ENCODE peak calls at places on chromosomes 7 and 10, in ten cellular contexts. N is stimulated activated CD4-positive, alpha-beta T cell treated with anti-CD3 and anti-CD28 coated beads, Interleukin-4, amount 100 ng/mL, for 24 hours; T is NCI-H774; M is endothelial cell of umbilical vein; W is cardiac fibroblast; L is H54; X is naive thymus-derived CD8-positive, alpha-beta T cell; J is HFFc6; F is neural crest cell; Y is activated T-cell treated with anti-CD3 and anti-CD28 coated beads for 48 hours. I is an unnamed sample.

GRCh38 chr7:111388912-111389311 is 173.4 kb downstream of the IMMP2L start:
- DNase-seq in N (no peak), T (no peak), M (no peak), W (no peak), L (no peak), X (no peak), J (no peak), F (no peak), Y (no peak), I (no peak)

GRCh38 chr7:101390901-101391301 is 28.2 kb downstream of the COL26A1 start:
- DNase-seq in N (peak), T (no peak), M (no peak), W (peak), L (no peak), X (peak), J (no peak), F (peak), Y (peak), I (no peak)

GRCh38 chr10:125016611-125017202 is 74.8 kb downstream of the ZRANB1 start:
- DNase-seq in N (no peak), T (no peak), M (no peak), W (peak), L (no peak), X (no peak), J (no peak), F (no peak), Y (no peak), I (no peak)

GRCh38 chr7:88377421-88377820 is 70.7 kb upstream of the STEAP4 start:
- DNase-seq in N (no peak), T (peak), M (no peak), W (no peak), L (no peak), X (no peak), J (no peak), F (no peak), Y (no peak), I (no peak)

GRCh38 chr10:13491747-13492360 is 37.0 kb downstream of the BEND7 start:
- DNase-seq in N (no peak), T (no peak), M (no peak), W (no peak), L (no peak), X (no peak), J (no peak), F (no peak), Y (no peak), I (no peak)

GRCh38 chr10:71696635-71697326 is 22.8 kb downstream of the C10orf105 start:
- DNase-seq in N (peak), T (no peak), M (peak), W (peak), L (peak), X (peak), J (no peak), F (peak), Y (peak), I (peak)

GRCh38 chr7:55052726-55053431 is 34.1 kb downstream of the EGFR start:
- DNase-seq in N (no peak), T (no peak), M (no peak), W (no peak), L (no peak), X (no peak), J (peak), F (no peak), Y (no peak), I (no peak)

GRCh38 chr10:22252801-22253577 is 35.2 kb upstream of the EBLN1 start:
- DNase-seq in N (peak), T (peak), M (peak), W (no peak), L (no peak), X (peak), J (no peak), F (peak), Y (no peak), I (no peak)

GRCh38 chr10:100333821-100334469 is 3.9 kb upstream of the PKD2L1 start:
- DNase-seq in N (no peak), T (no peak), M (no peak), W (no peak), L (no peak), X (no peak), J (no peak), F (no peak), Y (no peak), I (peak)

GRCh38 chr10:132231656-132232552 is 45.2 kb downstream of the DPYSL4 start:
- DNase-seq in N (peak), T (no peak), M (no peak), W (no peak), L (no peak), X (no peak), J (no peak), F (no peak), Y (peak), I (no peak)

GRCh38 chr10:78700816-78701520 is 367.8 kb upstream of the ZMIZ1 start:
- DNase-seq in N (no peak), T (no peak), M (no peak), W (no peak), L (no peak), X (no peak), J (peak), F (no peak), Y (no peak), I (no peak)

GRCh38 chr10:52864459-52865106 is 92.0 kb upstream of the MBL2 start:
- DNase-seq in N (no peak), T (no peak), M (no peak), W (peak), L (peak), X (no peak), J (peak), F (no peak), Y (no peak), I (peak)

GRCh38 chr10:37972396-37972795 is 4.1 kb downstream of the ZNF25 start:
- DNase-seq in N (no peak), T (no peak), M (no peak), W (no peak), L (no peak), X (no peak), J (no peak), F (no peak), Y (no peak), I (no peak)

GRCh38 chr7:14606101-14606500 is 296.4 kb downstream of the DGKB start:
- DNase-seq in N (no peak), T (no peak), M (no peak), W (peak), L (no peak), X (no peak), J (no peak), F (no peak), Y (no peak), I (no peak)

GRCh38 chr7:51298912-51299311 is 17.7 kb downstream of the COBL start:
- DNase-seq in N (no peak), T (no peak), M (no peak), W (no peak), L (no peak), X (no peak), J (no peak), F (no peak), Y (no peak), I (no peak)

GRCh38 chr10:67622506-67622905 is 73.5 kb downstream of the CTNNA3 start:
- DNase-seq in N (no peak), T (no peak), M (no peak), W (peak), L (no peak), X (no peak), J (no peak), F (no peak), Y (no peak), I (no peak)

GRCh38 chr10:59903871-59904270 is 2.5 kb downstream of the CCDC6 start:
- DNase-seq in N (no peak), T (no peak), M (no peak), W (peak), L (no peak), X (no peak), J (peak), F (no peak), Y (no peak), I (peak)